ENCODE peak calls at places on chromosomes 5 and 9, in four cellular contexts. W, T, I and K are unnamed samples.

GRCh38 chr9:133889498-133890301 is 102.4 kb downstream of the VAV2 start:
- DNase-seq in W (no peak), T (no peak), I (no peak), K (no peak)

GRCh38 chr5:93359296-93359957 is 221.6 kb downstream of the NR2F1-AS1 start:
- DNase-seq in W (peak; percentile 17), T (no peak), I (no peak), K (no peak)

GRCh38 chr5:129763651-129764050 is 15.8 kb downstream of the MINAR2 start:
- DNase-seq in W (no peak), T (no peak), I (no peak), K (no peak)

GRCh38 chr9:22342489-22343217 is 104.0 kb upstream of the DMRTA1 start:
- DNase-seq in W (no peak), T (no peak), I (no peak), K (no peak)

GRCh38 chr9:135021393-135021789 is 66.1 kb upstream of the OLFM1 start:
- DNase-seq in W (no peak), T (no peak), I (no peak), K (no peak)

GRCh38 chr5:79590395-79590999 is 21.7 kb upstream of the TENT2 start:
- DNase-seq in W (no peak), T (no peak), I (no peak), K (no peak)

GRCh38 chr9:92947268-92948031 is at the start of gene FGD3:
- DNase-seq in W (peak; percentile 26), T (no peak), I (peak; percentile 27), K (no peak)

GRCh38 chr5:22926574-22926973 is 73.4 kb upstream of the CDH12 start:
- DNase-seq in W (no peak), T (no peak), I (no peak), K (no peak)

GRCh38 chr5:42583322-42583721 is 160.1 kb downstream of the GHR start:
- DNase-seq in W (peak; percentile 66), T (peak; percentile 72), I (peak; percentile 56), K (no peak)

GRCh38 chr5:115888027-115888426 is 46.3 kb downstream of the AP3S1 start:
- DNase-seq in W (no peak), T (no peak), I (no peak), K (no peak)

GRCh38 chr9:15231788-15232635 is 75.0 kb downstream of the TTC39B start:
- DNase-seq in W (no peak), T (peak; percentile 47), I (no peak), K (no peak)

GRCh38 chr9:35940474-35941467 is 17.2 kb downstream of the OR2S2 start:
- DNase-seq in W (no peak), T (no peak), I (no peak), K (no peak)

GRCh38 chr9:123763910-123764588 is 165.9 kb downstream of the DENND1A start:
- DNase-seq in W (no peak), T (no peak), I (no peak), K (no peak)

GRCh38 chr9:68685770-68686169 is 19.3 kb upstream of the PIP5K1B start:
- DNase-seq in W (peak; percentile 60), T (peak; percentile 56), I (no peak), K (peak; percentile 29)

GRCh38 chr5:32298056-32298420 is 14.7 kb downstream of the MTMR12 start:
- DNase-seq in W (no peak), T (no peak), I (no peak), K (no peak)

GRCh38 chr5:108818613-108819272 is 71.0 kb downstream of the FER start:
- DNase-seq in W (no peak), T (no peak), I (no peak), K (no peak)

GRCh38 chr9:107732781-107733529 is 243.4 kb upstream of the KLF4 start:
- DNase-seq in W (peak; percentile 48), T (peak; percentile 38), I (no peak), K (no peak)

GRCh38 chr5:179134511-179134910 is 74.3 kb downstream of the ZNF354C start:
- DNase-seq in W (no peak), T (no peak), I (no peak), K (no peak)

GRCh38 chr5:26024774-26025173 is 1013.6 kb downstream of the CDH9 start:
- DNase-seq in W (no peak), T (no peak), I (no peak), K (no peak)

GRCh38 chr5:91311168-91311696 is 71.9 kb downstream of the ARRDC3 start:
- DNase-seq in W (no peak), T (no peak), I (no peak), K (no peak)
- H3K27ac ChIP-seq in W (peak overlapping the region; percentile 52), T (no peak overlapping the region), I (peak overlapping the region; percentile 84), K (peak overlapping the region; percentile 81)

DNA sequence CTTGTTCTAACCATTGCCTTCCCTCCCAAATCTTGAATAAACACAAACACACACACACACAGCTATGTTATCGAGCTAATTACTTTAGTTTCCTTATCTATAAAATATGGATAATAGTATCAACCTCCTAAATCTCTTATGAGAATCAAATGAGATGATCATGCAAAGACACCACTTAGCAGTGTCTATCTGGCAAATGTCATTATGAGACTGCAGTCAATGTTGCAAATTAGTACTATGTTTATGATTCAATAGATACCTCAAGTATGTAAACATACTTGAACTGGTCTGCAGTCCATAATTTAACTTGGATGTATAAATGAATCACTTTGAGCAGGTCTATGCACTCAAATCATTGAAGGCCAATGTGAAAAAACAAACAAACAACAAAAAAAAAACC is 22.2 kb upstream of the ERAP2 start:
- DNase-seq in W (no peak), T (no peak), I (no peak), K (no peak)
- TF ChIP-seq CTCF in W (no peak), T (no peak), I (no peak), K (no peak)

GRCh38 chr5:141487131-141487530 is 1.8 kb upstream of the PCDHGC5 start:
- DNase-seq in W (no peak), T (no peak), I (no peak), K (no peak)
- H3K4me1 ChIP-seq in W (peaks cover 18% of the 10 kb centered on the region), T (peaks cover 5% of the 10 kb centered on the region), I (peaks cover 7% of the 10 kb centered on the region), K (peaks cover 27% of the 10 kb centered on the region)

GRCh38 chr9:121598167-121599000 is 53.0 kb upstream of the DAB2IP start:
- DNase-seq in W (peak; percentile 80), T (peak; percentile 77), I (peak; percentile 84), K (no peak)

GRCh38 chr9:121601234-121601633 is 50.2 kb upstream of the DAB2IP start:
- DNase-seq in W (no peak), T (no peak), I (no peak), K (no peak)

GRCh38 chr9:121597693-121598166 is 53.7 kb upstream of the DAB2IP start:
- DNase-seq in W (no peak), T (no peak), I (no peak), K (no peak)

GRCh38 chr9:121599186-121599871 is 52.1 kb upstream of the DAB2IP start:
- DNase-seq in W (peak; percentile 92), T (peak; percentile 27), I (peak; percentile 82), K (no peak)

GRCh38 chr9:121599872-121600585 is 51.4 kb upstream of the DAB2IP start:
- DNase-seq in W (no peak), T (no peak), I (no peak), K (no peak)
- H3K27ac ChIP-seq in W (peak overlapping the region; percentile 91), T (no peak overlapping the region), I (peak overlapping the region; percentile 79), K (peak overlapping the region; percentile 94)

GRCh38 chr5:135964670-135965320 is 10.0 kb upstream of the LECT2 start:
- DNase-seq in W (no peak), T (no peak), I (no peak), K (no peak)
- TF ChIP-seq CTCF in W (no peak), T (no peak), I (no peak), K (no peak)

GRCh38 chr5:62575556-62575955 is 3.1 kb upstream of the LRRC70 start:
- DNase-seq in W (no peak), T (no peak), I (no peak), K (no peak)
- H3K4me1 ChIP-seq in W (no peaks in the 10 kb centered on the region), T (no peaks in the 10 kb centered on the region), I (no peaks in the 10 kb centered on the region), K (no peaks in the 10 kb centered on the region)

GRCh38 chr5:172846677-172847076 is 12.6 kb downstream of the ERGIC1 start:
- DNase-seq in W (no peak), T (no peak), I (no peak), K (no peak)
- H3K27ac ChIP-seq in W (no peak overlapping the region), T (no peak overlapping the region), I (no peak overlapping the region), K (no peak overlapping the region)

DNA sequence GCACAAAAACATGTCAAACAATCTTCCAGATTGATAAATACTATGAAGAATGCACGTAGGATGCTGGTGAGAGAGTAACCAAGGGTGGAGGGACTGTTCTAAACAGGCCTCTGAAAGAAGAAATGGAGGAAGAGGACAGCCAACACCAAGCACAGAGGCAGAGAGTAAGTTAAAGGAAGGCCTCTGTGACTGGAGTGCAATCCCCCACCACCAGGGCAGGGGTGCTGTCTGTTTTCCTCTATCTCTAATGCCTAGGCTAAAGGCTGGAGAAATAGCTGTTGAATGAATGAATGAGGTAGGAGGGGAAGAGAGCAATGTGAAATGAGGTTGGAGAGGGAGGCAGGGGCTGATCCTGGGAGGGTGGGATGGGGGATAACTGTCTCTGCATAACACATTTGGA is 88.9 kb downstream of the ANKRD55 start:
- DNase-seq in W (no peak), T (no peak), I (no peak), K (no peak)
- TF ChIP-seq CTCF in W (no peak), T (no peak), I (no peak), K (no peak)

GRCh38 chr5:142937265-142937877 is 167.2 kb downstream of the ARHGAP26 start:
- DNase-seq in W (no peak), T (no peak), I (no peak), K (no peak)
- H3K4me1 ChIP-seq in W (peaks cover 21% of the 10 kb centered on the region), T (peaks cover 12% of the 10 kb centered on the region), I (peaks cover 30% of the 10 kb centered on the region), K (peaks cover 24% of the 10 kb centered on the region)

GRCh38 chr9:131700076-131700475 is 39.8 kb downstream of the RAPGEF1 start:
- DNase-seq in W (no peak), T (no peak), I (no peak), K (no peak)

GRCh38 chr9:131700765-131701433 is 39.0 kb downstream of the RAPGEF1 start:
- DNase-seq in W (no peak), T (no peak), I (no peak), K (no peak)

GRCh38 chr9:131697097-131697496 is 42.8 kb downstream of the RAPGEF1 start:
- DNase-seq in W (no peak), T (peak; percentile 77), I (no peak), K (no peak)

GRCh38 chr9:131697908-131698714 is 41.8 kb downstream of the RAPGEF1 start:
- DNase-seq in W (no peak), T (no peak), I (no peak), K (no peak)

DNA sequence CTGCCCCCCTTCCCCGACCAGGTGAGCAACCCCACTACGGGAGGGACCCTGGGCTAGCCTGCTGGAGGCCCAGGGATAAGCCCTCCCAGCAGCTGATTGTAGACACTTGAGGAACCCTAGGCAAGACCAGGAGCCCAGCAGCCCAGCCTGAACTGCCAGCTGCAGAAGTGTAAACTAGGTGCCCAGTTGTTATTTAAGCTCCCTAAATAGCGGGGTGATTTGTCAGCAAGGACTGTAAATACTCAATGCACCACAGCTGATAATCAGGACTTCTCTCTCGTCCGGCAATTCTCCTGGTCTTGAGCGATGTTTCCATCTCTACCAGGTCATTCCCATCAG is 41.2 kb downstream of the RAPGEF1 start:
- DNase-seq in W (no peak), T (no peak), I (no peak), K (no peak)
- H3K27ac ChIP-seq in W (no peak overlapping the region), T (no peak overlapping the region), I (peak overlapping the region; percentile 87), K (peak overlapping the region; percentile 40)